ENCODE peak calls at places on chromosomes 7 and 10, in eight cellular contexts. Q is MM.1S, B is fibroblast of lung, H is PC-3, E is neural progenitor cell, R is HepG2, V is Karpas-422, C is GM23248. X is an unnamed sample.

GRCh38 chr10:110420401-110421193 is 77.1 kb upstream of the DUSP5 start:
- DNase-seq in Q (no peak), B (peak), H (peak), E (no peak), R (no peak), V (peak), C (peak), X (no peak)

GRCh38 chr10:128326251-128326650 is 200.0 kb upstream of the MKI67 start:
- DNase-seq in Q (no peak), B (no peak), H (no peak), E (no peak), R (no peak), V (no peak), C (no peak), X (no peak)

GRCh38 chr10:129958118-129958685 is 5.9 kb downstream of the EBF3 start:
- DNase-seq in Q (no peak), B (no peak), H (no peak), E (peak), R (no peak), V (no peak), C (no peak), X (no peak)

GRCh38 chr7:148727501-148728278 is 29.0 kb downstream of the CUL1 start:
- DNase-seq in Q (no peak), B (no peak), H (no peak), E (no peak), R (no peak), V (no peak), C (no peak), X (peak)

GRCh38 chr10:121696854-121697253 is 98.6 kb upstream of the FGFR2 start:
- DNase-seq in Q (peak), B (no peak), H (peak), E (peak), R (peak), V (peak), C (peak), X (peak)

GRCh38 chr7:54813398-54813797 is 54.4 kb upstream of the SEC61G start:
- DNase-seq in Q (no peak), B (no peak), H (no peak), E (no peak), R (no peak), V (no peak), C (no peak), X (no peak)

GRCh38 chr7:140085447-140085846 is 22.7 kb upstream of the PARP12 start:
- DNase-seq in Q (no peak), B (no peak), H (no peak), E (no peak), R (no peak), V (no peak), C (no peak), X (no peak)

GRCh38 chr10:45420453-45421192 is 46.6 kb downstream of the ALOX5 start:
- DNase-seq in Q (peak), B (peak), H (peak), E (no peak), R (no peak), V (no peak), C (peak), X (peak)

GRCh38 chr7:116083791-116084190 is 53.2 kb upstream of the TFEC start:
- DNase-seq in Q (no peak), B (no peak), H (no peak), E (peak), R (no peak), V (no peak), C (no peak), X (no peak)

GRCh38 chr7:2013381-2014311 is 219.1 kb downstream of the MAD1L1 start:
- DNase-seq in Q (no peak), B (no peak), H (no peak), E (no peak), R (no peak), V (no peak), C (no peak), X (no peak)

GRCh38 chr10:69103784-69104183 is 15.9 kb downstream of the SRGN start:
- DNase-seq in Q (no peak), B (no peak), H (no peak), E (no peak), R (no peak), V (no peak), C (no peak), X (no peak)

GRCh38 chr10:51462076-51462779 is 237.2 kb downstream of the CSTF2T start:
- DNase-seq in Q (no peak), B (peak), H (peak), E (no peak), R (no peak), V (no peak), C (no peak), X (no peak)

GRCh38 chr10:106919798-106920382 is 244.6 kb downstream of the SORCS1 start:
- DNase-seq in Q (no peak), B (no peak), H (no peak), E (no peak), R (no peak), V (no peak), C (no peak), X (no peak)

GRCh38 chr7:50761722-50762121 is 21.0 kb downstream of the GRB10 start:
- DNase-seq in Q (no peak), B (no peak), H (no peak), E (no peak), R (no peak), V (no peak), C (no peak), X (no peak)

GRCh38 chr7:117034851-117035462 is 81.7 kb downstream of the ST7 start:
- DNase-seq in Q (no peak), B (peak), H (no peak), E (no peak), R (no peak), V (no peak), C (no peak), X (no peak)

GRCh38 chr10:27658788-27659187 is 86.8 kb downstream of the MKX start:
- DNase-seq in Q (no peak), B (no peak), H (peak), E (no peak), R (no peak), V (no peak), C (peak), X (peak)

GRCh38 chr10:119198438-119198837 is 8.9 kb upstream of the GRK5 start:
- DNase-seq in Q (peak), B (no peak), H (no peak), E (peak), R (no peak), V (peak), C (peak), X (no peak)

GRCh38 chr7:111255576-111255975 is 164.6 kb downstream of the LRRN3 start:
- DNase-seq in Q (no peak), B (no peak), H (peak), E (no peak), R (no peak), V (no peak), C (peak), X (no peak)

GRCh38 chr7:2635810-2636701 is 4.3 kb downstream of the TTYH3 start:
- DNase-seq in Q (no peak), B (no peak), H (no peak), E (no peak), R (peak), V (no peak), C (no peak), X (peak)

GRCh38 chr10:55374917-55375316 is 573.9 kb upstream of the PCDH15 start:
- DNase-seq in Q (no peak), B (peak), H (peak), E (no peak), R (no peak), V (no peak), C (peak), X (no peak)

GRCh38 chr10:91493313-91493712 is 83.2 kb downstream of the HECTD2 start:
- DNase-seq in Q (peak), B (peak), H (peak), E (peak), R (peak), V (peak), C (peak), X (peak)

GRCh38 chr10:14738011-14738510 is 36.6 kb downstream of the FAM107B start:
- DNase-seq in Q (no peak), B (no peak), H (no peak), E (no peak), R (no peak), V (no peak), C (no peak), X (peak)

GRCh38 chr10:14727389-14727918 is 47.2 kb downstream of the FAM107B start:
- DNase-seq in Q (no peak), B (no peak), H (no peak), E (no peak), R (no peak), V (no peak), C (no peak), X (no peak)

GRCh38 chr10:14736043-14736442 is 38.7 kb downstream of the FAM107B start:
- DNase-seq in Q (peak), B (no peak), H (no peak), E (no peak), R (no peak), V (no peak), C (no peak), X (no peak)

GRCh38 chr10:14736600-14737081 is 38.1 kb downstream of the FAM107B start:
- DNase-seq in Q (peak), B (peak), H (no peak), E (peak), R (no peak), V (no peak), C (peak), X (no peak)

GRCh38 chr10:14732146-14732545 is 42.6 kb downstream of the FAM107B start:
- DNase-seq in Q (no peak), B (no peak), H (no peak), E (no peak), R (no peak), V (no peak), C (no peak), X (no peak)
- H2AFZ ChIP-seq in Q (no peak), B (no peak), H (no peak), E (no peak), R (peak), V (no peak), C (no peak), X (no peak)

GRCh38 chr7:107171496-107171895 is 2.7 kb downstream of the HBP1 start:
- DNase-seq in Q (no peak), B (no peak), H (no peak), E (no peak), R (no peak), V (no peak), C (no peak), X (no peak)

GRCh38 chr7:107168233-107169119 is at the start of gene HBP1:
- DNase-seq in Q (peak), B (peak), H (peak), E (peak), R (peak), V (peak), C (peak), X (peak)

GRCh38 chr7:107170051-107170661 is 1.4 kb downstream of the HBP1 start:
- DNase-seq in Q (no peak), B (no peak), H (no peak), E (no peak), R (no peak), V (peak), C (peak), X (no peak)

GRCh38 chr7:107167483-107168232 is 1.1 kb upstream of the HBP1 start:
- DNase-seq in Q (peak), B (peak), H (peak), E (peak), R (peak), V (peak), C (peak), X (peak)

GRCh38 chr7:107169120-107170050 is 582 bp downstream of the HBP1 start:
- DNase-seq in Q (peak), B (peak), H (peak), E (peak), R (peak), V (peak), C (peak), X (peak)
- H2AFZ ChIP-seq in Q (peak), B (peak), H (peak), E (peak), R (no peak), V (peak), C (peak), X (peak)

GRCh38 chr7:43869898-43870240 is 552 bp upstream of the MRPS24 start:
- DNase-seq in Q (no peak), B (peak), H (peak), E (no peak), R (no peak), V (no peak), C (peak), X (peak)

GRCh38 chr7:43868681-43869017 is 668 bp downstream of the MRPS24 start:
- DNase-seq in Q (peak), B (no peak), H (no peak), E (no peak), R (no peak), V (peak), C (peak), X (peak)

GRCh38 chr7:43870316-43870715 is 999 bp upstream of the MRPS24 start:
- DNase-seq in Q (no peak), B (no peak), H (no peak), E (no peak), R (no peak), V (no peak), C (no peak), X (no peak)

GRCh38 chr7:43868181-43868580 is 1.1 kb downstream of the MRPS24 start:
- DNase-seq in Q (peak), B (no peak), H (no peak), E (no peak), R (no peak), V (no peak), C (no peak), X (no peak)

DNA sequence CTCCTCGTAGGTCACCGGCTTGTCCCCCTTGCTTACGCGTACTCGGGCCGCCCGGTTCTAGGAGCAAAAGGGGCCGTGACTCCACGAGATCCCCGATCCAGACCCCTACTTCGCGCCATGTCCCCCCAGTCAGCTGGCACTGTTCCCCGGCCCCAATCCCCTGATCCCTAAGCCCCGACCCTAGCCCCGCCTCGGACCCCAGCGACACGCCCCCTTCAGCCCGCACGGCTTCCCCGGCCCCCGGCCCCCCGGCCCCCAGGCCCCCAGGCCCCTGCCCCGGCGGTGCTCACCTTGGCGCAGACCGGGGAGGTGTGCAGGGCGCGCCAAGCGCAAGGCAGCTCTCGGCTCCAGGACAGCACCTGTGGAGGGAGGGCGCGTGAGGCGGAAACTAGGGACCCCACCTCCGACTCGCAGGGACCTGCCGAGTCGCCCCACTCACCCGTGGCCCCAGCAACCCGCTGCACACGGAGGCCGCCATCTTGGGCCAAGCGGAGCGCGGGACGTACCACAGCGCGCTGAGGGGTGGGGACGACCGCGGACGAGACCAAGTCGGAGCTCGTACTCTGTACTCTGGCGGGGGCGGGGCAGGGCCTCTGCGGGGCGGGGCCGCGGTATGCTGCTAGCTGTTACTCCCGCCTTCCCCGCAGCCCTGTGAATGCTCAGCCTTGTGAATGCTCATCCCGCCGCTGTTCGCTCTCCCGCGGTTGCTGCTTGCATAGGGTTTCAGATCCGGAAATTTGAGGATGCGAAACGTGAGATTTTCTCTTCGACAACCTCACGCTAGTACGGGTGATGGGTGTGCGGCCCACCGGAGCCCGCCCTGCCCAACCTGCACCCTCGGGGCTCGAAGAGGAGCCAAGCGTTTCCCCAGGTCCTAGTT is at the start of gene MRPS24:
- DNase-seq in Q (peak), B (peak), H (peak), E (peak), R (peak), V (peak), C (peak), X (peak)
- H2AFZ ChIP-seq in Q (peak), B (peak), H (peak), E (peak), R (peak), V (peak), C (peak), X (peak)

GRCh38 chr7:44262031-44262430 is 61.3 kb downstream of the YKT6 start:
- DNase-seq in Q (no peak), B (no peak), H (no peak), E (no peak), R (no peak), V (no peak), C (no peak), X (no peak)

GRCh38 chr7:44266526-44266925 is 58.9 kb downstream of the CAMK2B start:
- DNase-seq in Q (no peak), B (no peak), H (no peak), E (no peak), R (no peak), V (no peak), C (no peak), X (no peak)

GRCh38 chr7:44263342-44264082 is 61.9 kb downstream of the CAMK2B start:
- DNase-seq in Q (no peak), B (no peak), H (no peak), E (no peak), R (no peak), V (no peak), C (no peak), X (no peak)

GRCh38 chr7:44265733-44266132 is 59.7 kb downstream of the CAMK2B start:
- DNase-seq in Q (no peak), B (no peak), H (no peak), E (no peak), R (no peak), V (no peak), C (no peak), X (no peak)

DNA sequence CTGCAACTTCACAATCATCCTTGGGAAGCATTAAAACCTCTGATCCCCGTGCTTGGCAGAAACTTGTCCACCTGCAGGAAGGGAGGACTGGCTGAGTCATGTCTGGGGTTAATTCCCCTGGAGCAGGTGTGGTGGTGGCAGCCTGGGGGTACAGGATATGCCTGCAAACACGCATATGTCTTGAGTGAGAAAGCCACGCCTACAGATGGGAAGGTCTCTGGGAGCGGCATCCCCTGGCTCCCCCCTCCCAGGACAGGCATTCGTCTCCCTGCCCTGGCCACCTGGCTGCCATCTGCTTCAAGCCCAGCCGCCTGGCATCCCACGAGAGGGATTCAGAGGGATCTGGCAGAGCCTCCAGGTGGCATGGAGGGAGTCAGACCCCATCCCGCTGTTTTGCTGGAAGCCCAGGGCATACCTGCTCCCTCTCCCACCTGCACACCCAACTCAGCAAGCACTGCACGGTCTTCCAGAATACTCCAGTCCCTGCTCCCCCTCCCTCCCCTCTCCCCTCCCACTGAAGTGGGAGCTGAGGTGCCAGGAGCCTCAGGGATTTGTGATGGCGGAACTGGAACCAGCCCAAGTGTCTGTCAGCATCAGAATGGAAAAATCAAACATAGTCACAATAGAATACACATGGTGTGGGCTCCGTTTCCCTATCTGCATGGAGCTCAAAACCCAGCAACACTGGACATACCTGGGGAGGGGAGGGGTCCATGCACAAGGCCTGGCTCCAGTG is 61.0 kb downstream of the CAMK2B start:
- DNase-seq in Q (no peak), B (no peak), H (peak), E (no peak), R (no peak), V (no peak), C (no peak), X (no peak)
- H2AFZ ChIP-seq in Q (no peak), B (no peak), H (peak), E (no peak), R (no peak), V (no peak), C (no peak), X (no peak)

GRCh38 chr10:722281-723060 is 33.0 kb upstream of the DIP2C start:
- DNase-seq in Q (no peak), B (no peak), H (no peak), E (no peak), R (no peak), V (no peak), C (no peak), X (peak)
- H2AFZ ChIP-seq in Q (no peak), B (no peak), H (no peak), E (no peak), R (no peak), V (no peak), C (no peak), X (no peak)

X was measured in trophoblast cell.